ENCODE peak calls at places on chromosomes 7 and 10, in five cellular contexts. One of them, this sample, is unnamed.

GRCh38 chr10:63173468-63174227 is 40.5 kb downstream of the NRBF2 start:
- DNase-seq in activated T-helper 1 cell treated with anti-CD3 and anti-CD28 coated beads, Interleukin-2, amount 50 U/mL, for 16 hours: no peak
- DNase-seq in heart right ventricle: no peak
- DNase-seq in RPMI8226: no peak
- DNase-seq in endothelial cell: no peak
- DNase-seq in this sample: no peak

GRCh38 chr7:79298145-79298760 is 155.2 kb downstream of the MAGI2 start:
- DNase-seq in RPMI8226: peak
- DNase-seq in heart right ventricle: no peak
- DNase-seq in activated T-helper 1 cell treated with anti-CD3 and anti-CD28 coated beads, Interleukin-2, amount 50 U/mL, for 16 hours: no peak
- DNase-seq in endothelial cell: peak
- DNase-seq in this sample: no peak

GRCh38 chr10:70323143-70323696 is 39.4 kb upstream of the NPFFR1 start:
- DNase-seq in endothelial cell: no peak
- DNase-seq in activated T-helper 1 cell treated with anti-CD3 and anti-CD28 coated beads, Interleukin-2, amount 50 U/mL, for 16 hours: no peak
- DNase-seq in RPMI8226: no peak
- DNase-seq in heart right ventricle: no peak
- DNase-seq in this sample: no peak

GRCh38 chr10:131242007-131242406 is 69.5 kb downstream of the TCERG1L start:
- DNase-seq in endothelial cell: no peak
- DNase-seq in activated T-helper 1 cell treated with anti-CD3 and anti-CD28 coated beads, Interleukin-2, amount 50 U/mL, for 16 hours: no peak
- DNase-seq in heart right ventricle: no peak
- DNase-seq in RPMI8226: peak
- DNase-seq in this sample: no peak

GRCh38 chr7:158655931-158656441 is 48.6 kb downstream of the NCAPG2 start:
- DNase-seq in endothelial cell: no peak
- DNase-seq in activated T-helper 1 cell treated with anti-CD3 and anti-CD28 coated beads, Interleukin-2, amount 50 U/mL, for 16 hours: no peak
- DNase-seq in heart right ventricle: no peak
- DNase-seq in RPMI8226: peak
- DNase-seq in this sample: no peak

GRCh38 chr7:80287400-80288174 is 153.0 kb downstream of the GNAI1 start:
- DNase-seq in RPMI8226: no peak
- DNase-seq in activated T-helper 1 cell treated with anti-CD3 and anti-CD28 coated beads, Interleukin-2, amount 50 U/mL, for 16 hours: no peak
- DNase-seq in endothelial cell: no peak
- DNase-seq in heart right ventricle: no peak
- DNase-seq in this sample: no peak

GRCh38 chr10:69716711-69717560 is 84.8 kb upstream of the COL13A1 start:
- DNase-seq in activated T-helper 1 cell treated with anti-CD3 and anti-CD28 coated beads, Interleukin-2, amount 50 U/mL, for 16 hours: peak
- DNase-seq in heart right ventricle: no peak
- DNase-seq in endothelial cell: peak
- DNase-seq in RPMI8226: peak
- DNase-seq in this sample: peak

GRCh38 chr10:78936412-78937342 is 132.1 kb upstream of the ZMIZ1 start:
- DNase-seq in heart right ventricle: no peak
- DNase-seq in endothelial cell: no peak
- DNase-seq in RPMI8226: no peak
- DNase-seq in activated T-helper 1 cell treated with anti-CD3 and anti-CD28 coated beads, Interleukin-2, amount 50 U/mL, for 16 hours: no peak
- DNase-seq in this sample: no peak

GRCh38 chr10:123062726-123063125 is 53.9 kb downstream of the ACADSB start:
- DNase-seq in activated T-helper 1 cell treated with anti-CD3 and anti-CD28 coated beads, Interleukin-2, amount 50 U/mL, for 16 hours: no peak
- DNase-seq in RPMI8226: no peak
- DNase-seq in endothelial cell: no peak
- DNase-seq in heart right ventricle: no peak
- DNase-seq in this sample: no peak

GRCh38 chr10:78332013-78332412 is 298.4 kb downstream of the RPS24 start:
- DNase-seq in RPMI8226: no peak
- DNase-seq in activated T-helper 1 cell treated with anti-CD3 and anti-CD28 coated beads, Interleukin-2, amount 50 U/mL, for 16 hours: no peak
- DNase-seq in endothelial cell: no peak
- DNase-seq in heart right ventricle: no peak
- DNase-seq in this sample: peak

GRCh38 chr10:95860486-95861040 is 47.2 kb upstream of the CC2D2B start:
- DNase-seq in endothelial cell: no peak
- DNase-seq in RPMI8226: peak
- DNase-seq in activated T-helper 1 cell treated with anti-CD3 and anti-CD28 coated beads, Interleukin-2, amount 50 U/mL, for 16 hours: no peak
- DNase-seq in heart right ventricle: no peak
- DNase-seq in this sample: no peak

GRCh38 chr10:74640134-74640533 is 186.3 kb upstream of the KAT6B start:
- DNase-seq in activated T-helper 1 cell treated with anti-CD3 and anti-CD28 coated beads, Interleukin-2, amount 50 U/mL, for 16 hours: no peak
- DNase-seq in endothelial cell: no peak
- DNase-seq in RPMI8226: no peak
- DNase-seq in heart right ventricle: no peak
- DNase-seq in this sample: no peak

GRCh38 chr7:46554688-46555422 is 633.8 kb upstream of the IGFBP3 start:
- DNase-seq in activated T-helper 1 cell treated with anti-CD3 and anti-CD28 coated beads, Interleukin-2, amount 50 U/mL, for 16 hours: no peak
- DNase-seq in endothelial cell: no peak
- DNase-seq in RPMI8226: no peak
- DNase-seq in heart right ventricle: no peak
- DNase-seq in this sample: no peak

GRCh38 chr7:155299539-155300202 is 2.0 kb downstream of the INSIG1 start:
- DNase-seq in heart right ventricle: no peak
- DNase-seq in endothelial cell: no peak
- DNase-seq in activated T-helper 1 cell treated with anti-CD3 and anti-CD28 coated beads, Interleukin-2, amount 50 U/mL, for 16 hours: no peak
- DNase-seq in RPMI8226: peak
- DNase-seq in this sample: no peak

GRCh38 chr7:3455826-3456444 is 154.9 kb downstream of the SDK1 start:
- DNase-seq in activated T-helper 1 cell treated with anti-CD3 and anti-CD28 coated beads, Interleukin-2, amount 50 U/mL, for 16 hours: no peak
- DNase-seq in heart right ventricle: no peak
- DNase-seq in endothelial cell: no peak
- DNase-seq in RPMI8226: no peak
- DNase-seq in this sample: no peak

GRCh38 chr10:49272251-49273081 is 26.5 kb upstream of the C10orf71 start:
- DNase-seq in activated T-helper 1 cell treated with anti-CD3 and anti-CD28 coated beads, Interleukin-2, amount 50 U/mL, for 16 hours: no peak
- DNase-seq in RPMI8226: no peak
- DNase-seq in endothelial cell: no peak
- DNase-seq in heart right ventricle: peak
- DNase-seq in this sample: peak

GRCh38 chr7:148815612-148816011 is 68.5 kb downstream of the EZH2 start:
- DNase-seq in endothelial cell: no peak
- DNase-seq in activated T-helper 1 cell treated with anti-CD3 and anti-CD28 coated beads, Interleukin-2, amount 50 U/mL, for 16 hours: no peak
- DNase-seq in RPMI8226: peak
- DNase-seq in heart right ventricle: no peak
- DNase-seq in this sample: no peak

GRCh38 chr10:88254091-88254490 is 329.0 kb downstream of the RNLS start:
- DNase-seq in RPMI8226: no peak
- DNase-seq in heart right ventricle: no peak
- DNase-seq in endothelial cell: no peak
- DNase-seq in activated T-helper 1 cell treated with anti-CD3 and anti-CD28 coated beads, Interleukin-2, amount 50 U/mL, for 16 hours: no peak
- DNase-seq in this sample: peak

GRCh38 chr10:132356621-132357195 is 24.7 kb downstream of the LRRC27 start:
- DNase-seq in RPMI8226: no peak
- DNase-seq in heart right ventricle: no peak
- DNase-seq in endothelial cell: no peak
- DNase-seq in activated T-helper 1 cell treated with anti-CD3 and anti-CD28 coated beads, Interleukin-2, amount 50 U/mL, for 16 hours: no peak
- DNase-seq in this sample: no peak

GRCh38 chr7:1986366-1987083 is 246.2 kb downstream of the MAD1L1 start:
- DNase-seq in heart right ventricle: peak
- DNase-seq in RPMI8226: no peak
- DNase-seq in activated T-helper 1 cell treated with anti-CD3 and anti-CD28 coated beads, Interleukin-2, amount 50 U/mL, for 16 hours: no peak
- DNase-seq in endothelial cell: no peak
- DNase-seq in this sample: peak

GRCh38 chr10:90847436-90847835 is 10.4 kb downstream of the HTR7 start:
- DNase-seq in activated T-helper 1 cell treated with anti-CD3 and anti-CD28 coated beads, Interleukin-2, amount 50 U/mL, for 16 hours: no peak
- DNase-seq in heart right ventricle: no peak
- DNase-seq in endothelial cell: no peak
- DNase-seq in RPMI8226: peak
- DNase-seq in this sample: no peak

GRCh38 chr10:100744980-100745881 is at the start of gene PAX2:
- DNase-seq in endothelial cell: no peak
- DNase-seq in activated T-helper 1 cell treated with anti-CD3 and anti-CD28 coated beads, Interleukin-2, amount 50 U/mL, for 16 hours: no peak
- DNase-seq in RPMI8226: no peak
- DNase-seq in heart right ventricle: no peak
- DNase-seq in this sample: no peak

GRCh38 chr7:867001-867405 is 9.4 kb upstream of the GET4 start:
- DNase-seq in activated T-helper 1 cell treated with anti-CD3 and anti-CD28 coated beads, Interleukin-2, amount 50 U/mL, for 16 hours: no peak
- DNase-seq in endothelial cell: no peak
- DNase-seq in RPMI8226: no peak
- DNase-seq in heart right ventricle: peak
- DNase-seq in this sample: peak

GRCh38 chr10:32417906-32418547 is 27.9 kb upstream of the CCDC7 start:
- DNase-seq in activated T-helper 1 cell treated with anti-CD3 and anti-CD28 coated beads, Interleukin-2, amount 50 U/mL, for 16 hours: no peak
- DNase-seq in heart right ventricle: no peak
- DNase-seq in endothelial cell: no peak
- DNase-seq in RPMI8226: no peak
- DNase-seq in this sample: no peak

GRCh38 chr10:122239578-122240257 is 31.4 kb upstream of the BTBD16 start:
- DNase-seq in endothelial cell: no peak
- DNase-seq in heart right ventricle: no peak
- DNase-seq in RPMI8226: no peak
- DNase-seq in activated T-helper 1 cell treated with anti-CD3 and anti-CD28 coated beads, Interleukin-2, amount 50 U/mL, for 16 hours: no peak
- DNase-seq in this sample: no peak

GRCh38 chr7:130356760-130357611 is 12.4 kb downstream of the CPA5 start:
- DNase-seq in RPMI8226: peak
- DNase-seq in activated T-helper 1 cell treated with anti-CD3 and anti-CD28 coated beads, Interleukin-2, amount 50 U/mL, for 16 hours: no peak
- DNase-seq in endothelial cell: no peak
- DNase-seq in heart right ventricle: no peak
- DNase-seq in this sample: peak

GRCh38 chr7:149831730-149832219 is 6.4 kb upstream of the ZNF862 start:
- DNase-seq in activated T-helper 1 cell treated with anti-CD3 and anti-CD28 coated beads, Interleukin-2, amount 50 U/mL, for 16 hours: no peak
- DNase-seq in heart right ventricle: no peak
- DNase-seq in endothelial cell: no peak
- DNase-seq in RPMI8226: no peak
- DNase-seq in this sample: no peak

GRCh38 chr10:46245381-46245900 is 41.4 kb upstream of the ANTXRL start:
- DNase-seq in endothelial cell: no peak
- DNase-seq in heart right ventricle: no peak
- DNase-seq in RPMI8226: no peak
- DNase-seq in activated T-helper 1 cell treated with anti-CD3 and anti-CD28 coated beads, Interleukin-2, amount 50 U/mL, for 16 hours: no peak
- DNase-seq in this sample: no peak

GRCh38 chr10:79264942-79265341 is 82.3 kb upstream of the PPIF start:
- DNase-seq in endothelial cell: no peak
- DNase-seq in heart right ventricle: peak
- DNase-seq in RPMI8226: no peak
- DNase-seq in activated T-helper 1 cell treated with anti-CD3 and anti-CD28 coated beads, Interleukin-2, amount 50 U/mL, for 16 hours: no peak
- DNase-seq in this sample: no peak

GRCh38 chr10:130351466-130352290 is 215.5 kb downstream of the GLRX3 start:
- DNase-seq in endothelial cell: no peak
- DNase-seq in activated T-helper 1 cell treated with anti-CD3 and anti-CD28 coated beads, Interleukin-2, amount 50 U/mL, for 16 hours: no peak
- DNase-seq in heart right ventricle: no peak
- DNase-seq in RPMI8226: no peak
- DNase-seq in this sample: no peak

GRCh38 chr7:142436601-142437000 is 178.7 kb upstream of the PRSS58 start:
- DNase-seq in RPMI8226: no peak
- DNase-seq in heart right ventricle: no peak
- DNase-seq in endothelial cell: no peak
- DNase-seq in activated T-helper 1 cell treated with anti-CD3 and anti-CD28 coated beads, Interleukin-2, amount 50 U/mL, for 16 hours: no peak
- DNase-seq in this sample: no peak

GRCh38 chr7:4257390-4258111 is 424.5 kb upstream of the FOXK1 start:
- DNase-seq in activated T-helper 1 cell treated with anti-CD3 and anti-CD28 coated beads, Interleukin-2, amount 50 U/mL, for 16 hours: no peak
- DNase-seq in endothelial cell: no peak
- DNase-seq in RPMI8226: no peak
- DNase-seq in heart right ventricle: no peak
- DNase-seq in this sample: no peak

GRCh38 chr10:11875499-11876281 is 52.5 kb downstream of the PROSER2 start:
- DNase-seq in heart right ventricle: peak
- DNase-seq in endothelial cell: no peak
- DNase-seq in activated T-helper 1 cell treated with anti-CD3 and anti-CD28 coated beads, Interleukin-2, amount 50 U/mL, for 16 hours: no peak
- DNase-seq in RPMI8226: no peak
- DNase-seq in this sample: peak

GRCh38 chr10:21702633-21703111 is 168.6 kb downstream of the MLLT10 start:
- DNase-seq in endothelial cell: no peak
- DNase-seq in RPMI8226: no peak
- DNase-seq in heart right ventricle: no peak
- DNase-seq in activated T-helper 1 cell treated with anti-CD3 and anti-CD28 coated beads, Interleukin-2, amount 50 U/mL, for 16 hours: no peak
- DNase-seq in this sample: no peak

GRCh38 chr10:132065491-132066105 is at the start of gene JAKMIP3:
- DNase-seq in RPMI8226: peak
- DNase-seq in endothelial cell: no peak
- DNase-seq in heart right ventricle: no peak
- DNase-seq in activated T-helper 1 cell treated with anti-CD3 and anti-CD28 coated beads, Interleukin-2, amount 50 U/mL, for 16 hours: no peak
- DNase-seq in this sample: peak

GRCh38 chr7:149620961-149621360 is 123.4 kb upstream of the ZNF746 start:
- DNase-seq in activated T-helper 1 cell treated with anti-CD3 and anti-CD28 coated beads, Interleukin-2, amount 50 U/mL, for 16 hours: no peak
- DNase-seq in heart right ventricle: no peak
- DNase-seq in endothelial cell: no peak
- DNase-seq in RPMI8226: no peak
- DNase-seq in this sample: no peak

GRCh38 chr10:99556225-99556523 is 23.4 kb downstream of the NKX2-3 start:
- DNase-seq in heart right ventricle: no peak
- DNase-seq in activated T-helper 1 cell treated with anti-CD3 and anti-CD28 coated beads, Interleukin-2, amount 50 U/mL, for 16 hours: no peak
- DNase-seq in RPMI8226: no peak
- DNase-seq in endothelial cell: no peak
- DNase-seq in this sample: no peak

GRCh38 chr7:77270081-77270480 is 70.5 kb upstream of the FGL2 start:
- DNase-seq in activated T-helper 1 cell treated with anti-CD3 and anti-CD28 coated beads, Interleukin-2, amount 50 U/mL, for 16 hours: no peak
- DNase-seq in endothelial cell: no peak
- DNase-seq in heart right ventricle: no peak
- DNase-seq in RPMI8226: no peak
- DNase-seq in this sample: no peak

GRCh38 chr10:30986027-30986672 is 45.5 kb downstream of the ZNF438 start:
- DNase-seq in activated T-helper 1 cell treated with anti-CD3 and anti-CD28 coated beads, Interleukin-2, amount 50 U/mL, for 16 hours: no peak
- DNase-seq in endothelial cell: no peak
- DNase-seq in RPMI8226: no peak
- DNase-seq in heart right ventricle: no peak
- DNase-seq in this sample: no peak

This sample was measured in psoas muscle.